ENCODE peak calls at places on chromosome 1, in four cellular contexts. Z is aorta; E is stimulated activated CD8-positive, alpha-beta memory T cell treated with anti-CD3 and anti-CD28 coated beads, Interleukin-15, amount 100 ng/mL, for 24 hours; J is cerebellum. N is an unnamed sample.

GRCh38 chr1:166166701-166167394 is at the start of gene FAM78B:
- DNase-seq in E (no peak), Z (peak; percentile 84), J (peak; percentile 90), N (peak; percentile 6)

GRCh38 chr1:205247130-205247921 is 19.6 kb downstream of the TMCC2 start:
- DNase-seq in J (peak; percentile 72), E (no peak), Z (peak; percentile 53), N (no peak)

GRCh38 chr1:107666493-107666892 is 298.5 kb downstream of the VAV3 start:
- DNase-seq in Z (no peak), E (no peak), J (no peak), N (no peak)

GRCh38 chr1:6002714-6003501 is 10.7 kb upstream of the NPHP4 start:
- DNase-seq in E (no peak), Z (peak; percentile 62), J (no peak), N (peak; percentile 26)

GRCh38 chr1:67355745-67356424 is 48.2 kb downstream of the IL12RB2 start:
- DNase-seq in E (no peak), Z (no peak), J (no peak), N (no peak)

GRCh38 chr1:22275626-22276395 is 132.9 kb upstream of the WNT4 start:
- DNase-seq in J (peak; percentile 27), E (peak; percentile 6), Z (no peak), N (peak; percentile 14)

GRCh38 chr1:46491500-46492268 is 2.0 kb downstream of the DMBX1 start:
- DNase-seq in Z (no peak), E (no peak), J (no peak), N (no peak)

GRCh38 chr1:63924600-63924999 is 150.8 kb downstream of the ROR1 start:
- DNase-seq in Z (no peak), E (no peak), J (no peak), N (no peak)

N was measured in NCI-H2029.